ENCODE peak calls at places on chromosomes 5 and 9, in four cellular contexts. M is mesothelial cell of epicardium, H is HepG2, E is endodermal cell. Q is an unnamed sample.

GRCh38 chr9:1989500-1989899 is 25.6 kb upstream of the SMARCA2 start:
- DNase-seq in E (no peak), H (no peak), M (no peak), Q (no peak)

GRCh38 chr5:95620030-95620869 is at the start of gene GPR150:
- DNase-seq in E (peak), H (peak), M (peak), Q (peak)

GRCh38 chr9:35618325-35618727 is at the start of gene CD72:
- DNase-seq in H (no peak), E (no peak), M (no peak), Q (no peak)

GRCh38 chr5:146902471-146902870 is 23.9 kb upstream of the PPP2R2B start:
- DNase-seq in E (no peak), M (no peak), H (no peak), Q (no peak)

GRCh38 chr5:59724482-59725392 is 168.8 kb downstream of the PDE4D start:
- DNase-seq in M (no peak), H (peak), E (peak), Q (no peak)

GRCh38 chr9:98793031-98793430 is 3.3 kb downstream of the ANKS6 start:
- DNase-seq in M (no peak), E (peak), H (no peak), Q (peak)

GRCh38 chr5:128338649-128339048 is 199.4 kb downstream of the FBN2 start:
- DNase-seq in H (no peak), E (no peak), M (no peak), Q (no peak)

GRCh38 chr5:28156981-28157380 is 1118.6 kb upstream of the CDH9 start:
- DNase-seq in H (no peak), E (no peak), M (no peak), Q (no peak)

GRCh38 chr9:70933318-70933717 is 188.1 kb downstream of the TRPM3 start:
- DNase-seq in H (no peak), M (no peak), E (no peak), Q (no peak)

GRCh38 chr9:79028101-79028500 is 543.7 kb upstream of the TLE4 start:
- DNase-seq in E (no peak), H (no peak), M (no peak), Q (no peak)

GRCh38 chr5:66958126-66958983 is 238.2 kb downstream of the CD180 start:
- DNase-seq in H (no peak), E (no peak), M (no peak), Q (no peak)

GRCh38 chr5:148820778-148821395 is 5.5 kb upstream of the ADRB2 start:
- DNase-seq in E (peak), H (peak), M (no peak), Q (no peak)

GRCh38 chr9:114072181-114073140 is 5.6 kb downstream of the AMBP start:
- DNase-seq in M (no peak), H (no peak), E (peak), Q (no peak)

GRCh38 chr9:88749420-88749819 is 214.4 kb downstream of the NXNL2 start:
- DNase-seq in H (no peak), M (no peak), E (no peak), Q (no peak)

GRCh38 chr5:24642022-24642421 is 2.8 kb downstream of the CDH10 start:
- DNase-seq in E (peak), M (no peak), H (peak), Q (no peak)

GRCh38 chr9:98132806-98133631 is 14.0 kb upstream of the TRIM14 start:
- DNase-seq in H (no peak), E (peak), M (no peak), Q (no peak)

GRCh38 chr5:174424219-174425053 is 299.9 kb upstream of the MSX2 start:
- DNase-seq in M (no peak), E (no peak), H (no peak), Q (no peak)

GRCh38 chr5:89929834-89930233 is 479.7 kb downstream of the CETN3 start:
- DNase-seq in H (no peak), E (no peak), M (no peak), Q (no peak)

GRCh38 chr5:80960531-80961375 is 590 bp downstream of the RASGRF2 start:
- DNase-seq in M (peak), H (peak), E (peak), Q (no peak)

GRCh38 chr5:72353046-72353445 is 32.9 kb downstream of the PTCD2 start:
- DNase-seq in M (no peak), E (no peak), H (no peak), Q (no peak)

DNA sequence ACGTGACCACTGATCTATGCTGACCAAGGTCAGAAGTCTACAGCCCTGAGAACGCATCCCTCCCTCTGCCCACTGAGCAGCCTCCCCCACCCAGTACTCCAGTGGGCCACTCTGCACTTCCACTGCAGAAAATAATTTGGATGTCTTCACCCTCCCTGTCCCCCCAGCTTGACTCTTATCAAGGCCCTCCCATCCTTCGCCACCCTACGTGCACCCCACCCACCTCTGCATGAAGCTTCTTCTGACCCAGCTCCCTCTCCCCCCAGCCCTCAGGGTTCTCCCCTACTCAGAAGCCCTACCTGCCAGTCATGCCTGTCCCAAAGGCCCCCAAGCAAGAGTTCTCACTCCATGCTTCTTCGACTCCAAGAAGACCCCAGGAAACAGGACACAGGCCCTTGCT is 138.5 kb upstream of the FSTL4 start:
- DNase-seq in M (no peak), E (no peak), H (no peak), Q (no peak)
- TF ChIP-seq CTCF in M (no peak), E (no peak), H (no peak), Q (no peak)

GRCh38 chr9:83714316-83714715 is 6.6 kb upstream of the UBQLN1 start:
- DNase-seq in M (no peak), H (no peak), E (no peak), Q (no peak)

GRCh38 chr9:83707518-83707767 is 315 bp downstream of the UBQLN1 start:
- DNase-seq in M (no peak), E (no peak), H (no peak), Q (no peak)

GRCh38 chr9:83707768-83708514 is at the start of gene UBQLN1:
- DNase-seq in H (peak), M (peak), E (peak), Q (peak)

GRCh38 chr9:83706703-83707517 is 848 bp downstream of the UBQLN1 start:
- DNase-seq in M (peak), H (peak), E (peak), Q (peak)

GRCh38 chr9:83708515-83709158 is 879 bp upstream of the UBQLN1 start:
- DNase-seq in M (peak), H (peak), E (peak), Q (peak)
- TF ChIP-seq CTCF in M (no peak), H (peak), E (peak), Q (no peak)

GRCh38 chr5:65624025-65624569 is at the start of gene TRIM23:
- DNase-seq in H (peak), E (peak), M (peak), Q (peak)
- TF ChIP-seq CTCF in H (no peak), E (peak), M (no peak), Q (peak)

DNA sequence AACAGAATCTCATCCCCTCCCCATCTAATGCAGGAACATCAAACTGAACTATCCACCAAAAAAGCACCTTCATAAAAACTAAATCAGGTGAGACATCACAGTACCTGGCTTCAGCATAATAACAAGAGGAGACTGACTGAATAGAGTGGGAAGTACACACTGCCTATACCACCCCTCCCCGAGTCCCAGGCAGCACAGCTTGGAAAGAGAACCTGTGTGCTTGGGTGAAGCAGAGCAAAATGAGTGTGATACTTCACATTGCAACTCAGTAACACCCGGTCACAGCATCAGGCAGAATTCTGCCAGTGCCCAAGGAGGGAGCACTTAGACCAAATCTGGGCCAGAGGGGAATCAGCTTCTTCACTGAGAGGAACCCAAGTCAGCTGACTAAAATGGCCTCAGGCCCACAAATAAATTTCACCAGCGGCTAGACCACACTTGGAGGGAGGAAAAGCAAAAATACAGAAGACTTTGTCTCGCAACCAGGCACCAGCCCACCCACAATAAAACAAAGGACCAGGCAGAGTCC is 69.3 kb upstream of the OR2K2 start:
- DNase-seq in H (no peak), M (no peak), E (no peak), Q (no peak)
- TF ChIP-seq CTCF in H (no peak), M (no peak), E (no peak), Q (no peak)

GRCh38 chr5:15008476-15008875 is 136.9 kb upstream of the ANKH start:
- DNase-seq in M (peak), H (peak), E (peak), Q (no peak)
- TF ChIP-seq CTCF in M (no peak), H (peak), E (no peak), Q (no peak)

GRCh38 chr9:124050955-124051354 is 39.4 kb downstream of the LHX2 start:
- DNase-seq in H (no peak), M (no peak), E (no peak), Q (no peak)

GRCh38 chr9:124052401-124052800 is 40.8 kb downstream of the LHX2 start:
- DNase-seq in H (no peak), E (no peak), M (no peak), Q (no peak)

DNA sequence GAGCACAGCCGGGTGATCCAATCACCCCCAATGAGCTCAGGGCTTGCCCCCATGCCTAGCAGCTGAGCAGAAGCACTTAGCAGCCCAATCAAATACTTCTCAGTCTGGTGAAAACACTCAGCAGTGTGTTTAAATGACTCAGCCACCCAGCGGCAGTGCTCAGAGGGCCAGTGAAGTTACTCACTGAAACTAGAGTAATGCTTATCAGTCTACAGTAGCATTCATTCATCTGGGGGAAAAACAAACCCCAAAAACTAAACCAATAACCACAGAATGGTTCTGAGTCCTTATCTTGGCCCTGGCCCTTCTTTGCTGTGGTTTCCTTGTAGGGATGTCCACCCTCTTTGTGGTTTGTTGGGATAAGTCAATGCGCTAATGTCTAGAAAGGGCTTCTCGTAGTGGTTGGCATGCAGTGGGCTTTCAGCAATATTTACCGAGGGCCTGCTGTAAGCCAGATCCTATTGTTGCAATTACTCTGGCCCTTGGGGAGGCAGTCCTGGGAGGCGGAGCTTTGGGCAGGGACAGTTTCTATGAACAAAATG is 43.2 kb downstream of the LHX2 start:
- DNase-seq in H (peak), E (no peak), M (no peak), Q (no peak)
- TF ChIP-seq CTCF in H (no peak), E (no peak), M (no peak), Q (no peak)

GRCh38 chr5:178793156-178793555 is 62.7 kb upstream of the ZNF354A start:
- DNase-seq in E (peak), H (peak), M (no peak), Q (no peak)
- TF ChIP-seq CTCF in E (peak), H (peak), M (no peak), Q (peak)

GRCh38 chr9:11933926-11934325 is 759.3 kb upstream of the TYRP1 start:
- DNase-seq in M (no peak), H (no peak), E (no peak), Q (no peak)
- TF ChIP-seq CTCF in M (no peak), H (no peak), E (no peak), Q (no peak)

Q was measured in type B pancreatic cell.